ENCODE peak calls at places on chromosomes 12 and 14, in seven cellular contexts. G is OCI-LY7, I is WTC11, K is IMR-90, L is cardiac fibroblast, F is RWPE1, S is uterus. P is an unnamed sample.

GRCh38 chr12:49236423-49236822 is 28.5 kb upstream of the TUBA1C start:
- DNase-seq in G (no peak), I (no peak), K (no peak), L (no peak), F (no peak), S (no peak), P (no peak)

GRCh38 chr14:81161749-81162148 is 59.0 kb downstream of the GTF2A1 start:
- DNase-seq in G (no peak), I (no peak), K (no peak), L (no peak), F (no peak), S (no peak), P (no peak)

GRCh38 chr12:16526693-16527092 is 79.3 kb downstream of the LMO3 start:
- DNase-seq in G (no peak), I (no peak), K (peak; percentile 92), L (peak; percentile 93), F (peak; percentile 13), S (peak; percentile 67), P (no peak)

GRCh38 chr14:66426451-66426850 is 59.7 kb upstream of the CCDC196 start:
- DNase-seq in G (no peak), I (no peak), K (no peak), L (no peak), F (no peak), S (no peak), P (no peak)

GRCh38 chr14:54478621-54479215 is 10.1 kb downstream of the GMFB start:
- DNase-seq in G (no peak), I (no peak), K (no peak), L (peak; percentile 23), F (no peak), S (no peak), P (no peak)

GRCh38 chr14:76067536-76067935 is 82.0 kb downstream of the IFT43 start:
- DNase-seq in G (no peak), I (no peak), K (no peak), L (no peak), F (no peak), S (no peak), P (no peak)

GRCh38 chr14:33402604-33403003 is 463.9 kb downstream of the NPAS3 start:
- DNase-seq in G (no peak), I (no peak), K (no peak), L (no peak), F (no peak), S (no peak), P (no peak)

GRCh38 chr12:63921157-63921556 is 76.7 kb downstream of the SRGAP1 start:
- DNase-seq in G (no peak), I (no peak), K (no peak), L (no peak), F (no peak), S (no peak), P (no peak)

GRCh38 chr14:31405599-31406251 is 14.6 kb downstream of the HEATR5A start:
- DNase-seq in G (no peak), I (no peak), K (no peak), L (no peak), F (no peak), S (no peak), P (no peak)

GRCh38 chr14:22471545-22472121 is 117.4 kb downstream of the DAD1 start:
- DNase-seq in G (peak; percentile 84), I (peak; percentile 68), K (peak; percentile 32), L (peak; percentile 71), F (peak; percentile 27), S (no peak), P (peak; percentile 10)

GRCh38 chr12:23949212-23950010 is at the start of gene SOX5:
- DNase-seq in G (no peak), I (peak; percentile 30), K (peak; percentile 68), L (peak; percentile 63), F (no peak), S (peak; percentile 18), P (no peak)

GRCh38 chr12:24705741-24706358 is 243.1 kb downstream of the BCAT1 start:
- DNase-seq in G (peak; percentile 90), I (no peak), K (peak; percentile 29), L (peak; percentile 59), F (no peak), S (no peak), P (no peak)

GRCh38 chr12:93322784-93323183 is 54.9 kb upstream of the NUDT4 start:
- DNase-seq in G (no peak), I (no peak), K (peak; percentile 68), L (no peak), F (peak; percentile 48), S (no peak), P (no peak)

GRCh38 chr12:45543887-45544286 is 185.6 kb upstream of the ARID2 start:
- DNase-seq in G (peak; percentile 67), I (peak; percentile 48), K (peak; percentile 87), L (peak; percentile 90), F (peak; percentile 81), S (peak; percentile 20), P (peak; percentile 73)

GRCh38 chr12:68514807-68515411 is 95.8 kb upstream of the RAP1B start:
- DNase-seq in G (no peak), I (no peak), K (no peak), L (no peak), F (no peak), S (no peak), P (no peak)

GRCh38 chr12:13534645-13535398 is 338.3 kb downstream of the EMP1 start:
- DNase-seq in G (peak; percentile 47), I (peak; percentile 97), K (peak; percentile 23), L (peak; percentile 67), F (peak; percentile 13), S (peak; percentile 18), P (peak; percentile 33)

GRCh38 chr12:49338830-49339463 is 2.0 kb upstream of the C1QL4 start:
- DNase-seq in G (no peak), I (no peak), K (no peak), L (no peak), F (no peak), S (no peak), P (no peak)

GRCh38 chr14:74804219-74804825 is 41.2 kb downstream of the YLPM1 start:
- DNase-seq in G (peak; percentile 57), I (no peak), K (peak; percentile 70), L (peak; percentile 81), F (peak; percentile 44), S (no peak), P (peak; percentile 24)
- TF ChIP-seq CTCF in G (peak; percentile 79), I (no peak), K (peak; percentile 73), L (peak; percentile 77), F (peak; percentile 50), S (peak; percentile 33), P (peak; percentile 70)

GRCh38 chr14:73665130-73665529 is 20.3 kb downstream of the DNAL1 start:
- DNase-seq in G (no peak), I (no peak), K (no peak), L (no peak), F (no peak), S (no peak), P (no peak)
- TF ChIP-seq CTCF in G (no peak), I (no peak), K (no peak), L (no peak), F (no peak), S (no peak), P (no peak)

GRCh38 chr12:66103011-66103913 is 27.3 kb downstream of the LLPH start:
- DNase-seq in G (no peak), I (peak; percentile 62), K (peak; percentile 31), L (no peak), F (no peak), S (no peak), P (no peak)
- TF ChIP-seq CTCF in G (peak; percentile 53), I (no peak), K (peak; percentile 9), L (no peak), F (no peak), S (no peak), P (peak; percentile 32)

GRCh38 chr12:82973601-82974000 is 286.9 kb downstream of the TMTC2 start:
- DNase-seq in G (no peak), I (no peak), K (no peak), L (no peak), F (no peak), S (no peak), P (no peak)
- TF ChIP-seq CTCF in G (no peak), I (no peak), K (no peak), L (no peak), F (no peak), S (no peak), P (no peak)

DNA sequence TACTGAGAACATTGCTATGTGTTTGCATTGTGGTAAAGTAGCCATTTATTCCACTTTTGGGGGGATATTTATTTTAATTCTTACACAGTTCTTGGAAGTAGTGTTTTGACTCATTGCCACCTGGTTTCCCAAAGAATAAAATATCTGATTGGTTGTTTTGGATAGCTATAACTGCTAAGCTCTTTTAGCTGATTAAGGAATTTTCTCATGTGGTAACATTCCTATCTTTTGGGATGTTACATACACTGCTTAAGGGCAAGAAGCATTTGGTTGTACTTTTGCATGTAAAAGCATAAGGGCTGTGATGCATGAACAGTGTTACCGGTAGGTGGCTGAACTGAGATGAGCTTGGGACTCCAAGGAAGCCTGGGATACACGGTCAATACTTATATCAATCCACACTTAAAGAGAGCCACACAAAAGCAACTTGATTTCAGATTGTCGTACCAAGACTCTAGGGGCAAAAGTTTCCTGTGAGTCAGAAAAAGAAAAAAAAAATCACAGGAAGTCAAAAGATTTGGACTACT is 71.4 kb upstream of the PRKD1 start:
- DNase-seq in G (no peak), I (no peak), K (no peak), L (no peak), F (no peak), S (no peak), P (no peak)
- TF ChIP-seq CTCF in G (no peak), I (no peak), K (no peak), L (no peak), F (no peak), S (no peak), P (no peak)

P was measured in Panc1.